ENCODE peak calls at places on chromosome 7, in ten cellular contexts. J, P, I, C, T, X, Q, O, G and U are unnamed samples.

GRCh38 chr7:139505563-139505962 is 17.9 kb upstream of the CLEC2L start:
- DNase-seq in J (no peak), P (no peak), I (no peak), C (no peak), T (no peak), X (peak; percentile 22), Q (no peak), O (peak; percentile 73), G (peak; percentile 34), U (peak; percentile 35)

GRCh38 chr7:66007232-66007631 is 25.2 kb upstream of the GUSB start:
- DNase-seq in J (no peak), P (no peak), I (no peak), C (no peak), T (no peak), X (no peak), Q (no peak), O (no peak), G (no peak), U (no peak)

GRCh38 chr7:24503511-24503910 is 69.7 kb upstream of the PALS2 start:
- DNase-seq in J (no peak), P (no peak), I (no peak), C (no peak), T (no peak), X (no peak), Q (no peak), O (no peak), G (no peak), U (no peak)

GRCh38 chr7:55304363-55304762 is 60.8 kb upstream of the LANCL2 start:
- DNase-seq in J (peak; percentile 30), P (no peak), I (no peak), C (no peak), T (peak; percentile 9), X (peak; percentile 75), Q (no peak), O (no peak), G (no peak), U (no peak)

GRCh38 chr7:116441534-116441933 is 58.0 kb upstream of the CAV2 start:
- DNase-seq in J (peak; percentile 73), P (no peak), I (no peak), C (no peak), T (peak; percentile 80), X (peak; percentile 65), Q (no peak), O (no peak), G (no peak), U (no peak)

GRCh38 chr7:4797858-4798705 is 22.7 kb downstream of the AP5Z1 start:
- DNase-seq in J (peak; percentile 37), P (peak; percentile 48), I (peak; percentile 41), C (no peak), T (peak; percentile 73), X (peak; percentile 49), Q (peak; percentile 40), O (peak; percentile 83), G (peak; percentile 71), U (peak; percentile 44)

GRCh38 chr7:11436317-11436716 is 395.7 kb downstream of the THSD7A start:
- DNase-seq in J (no peak), P (no peak), I (no peak), C (no peak), T (peak; percentile 51), X (peak; percentile 58), Q (no peak), O (no peak), G (no peak), U (no peak)

GRCh38 chr7:128883622-128884549 is 21.2 kb downstream of the ATP6V1F start:
- DNase-seq in J (peak; percentile 72), P (peak; percentile 86), I (peak; percentile 77), C (peak; percentile 74), T (peak; percentile 87), X (peak; percentile 77), Q (peak; percentile 79), O (peak; percentile 91), G (peak; percentile 88), U (peak; percentile 91)

GRCh38 chr7:75617634-75618234 is 121.0 kb downstream of the HIP1 start:
- DNase-seq in J (no peak), P (peak; percentile 63), I (peak; percentile 49), C (peak; percentile 30), T (no peak), X (peak; percentile 38), Q (peak; percentile 24), O (no peak), G (no peak), U (peak; percentile 45)

GRCh38 chr7:46369933-46370654 is 449.0 kb upstream of the IGFBP3 start:
- DNase-seq in J (peak; percentile 99), P (no peak), I (no peak), C (no peak), T (peak; percentile 91), X (peak; percentile 94), Q (no peak), O (no peak), G (no peak), U (no peak)

GRCh38 chr7:100132697-100133137 is 6.0 kb downstream of the MBLAC1 start:
- DNase-seq in J (peak; percentile 76), P (no peak), I (peak; percentile 51), C (peak; percentile 58), T (peak; percentile 88), X (peak; percentile 73), Q (peak; percentile 68), O (peak; percentile 85), G (peak; percentile 79), U (peak; percentile 78)

GRCh38 chr7:5634107-5634950 is 147.1 kb downstream of the RNF216 start:
- DNase-seq in J (peak; percentile 88), P (peak; percentile 74), I (peak; percentile 75), C (peak; percentile 76), T (peak; percentile 97), X (peak; percentile 53), Q (no peak), O (peak; percentile 78), G (peak; percentile 40), U (peak; percentile 77)

GRCh38 chr7:144379791-144380384 is 23.6 kb downstream of the NOBOX start:
- DNase-seq in J (no peak), P (no peak), I (no peak), C (no peak), T (no peak), X (no peak), Q (no peak), O (no peak), G (no peak), U (no peak)

GRCh38 chr7:1064581-1064980 is 20.2 kb downstream of the GPR146 start:
- DNase-seq in J (no peak), P (no peak), I (no peak), C (no peak), T (no peak), X (no peak), Q (no peak), O (no peak), G (no peak), U (no peak)

GRCh38 chr7:99422091-99422624 is 13.4 kb downstream of the BUD31 start:
- DNase-seq in J (no peak), P (no peak), I (no peak), C (no peak), T (no peak), X (no peak), Q (no peak), O (no peak), G (no peak), U (no peak)

GRCh38 chr7:128934361-128935352 is 3.1 kb upstream of the IRF5 start:
- DNase-seq in J (no peak), P (no peak), I (no peak), C (no peak), T (no peak), X (no peak), Q (no peak), O (no peak), G (no peak), U (no peak)

DNA sequence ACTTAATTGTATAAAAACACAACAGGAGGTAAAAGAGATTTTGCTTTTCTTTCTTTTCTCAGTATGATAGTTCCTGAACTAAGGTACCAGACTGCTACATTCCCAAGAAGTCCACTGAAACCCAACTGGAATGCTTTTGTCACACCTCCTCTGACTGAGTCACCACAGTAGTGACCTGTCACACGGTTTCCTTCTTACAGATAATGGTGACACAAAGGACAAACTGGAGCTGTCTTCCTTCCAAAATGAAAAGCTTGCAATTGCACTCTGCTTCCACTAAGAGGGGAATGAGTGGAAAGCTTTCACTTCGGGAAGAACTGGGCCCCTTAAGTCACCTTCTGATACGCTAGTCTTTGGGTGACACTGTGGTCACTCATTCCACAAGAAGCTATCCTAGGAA is 122.2 kb downstream of the KMT2E start:
- DNase-seq in J (no peak), P (no peak), I (no peak), C (no peak), T (peak; percentile 33), X (peak; percentile 17), Q (no peak), O (peak; percentile 18), G (peak; percentile 7), U (no peak)
- TF ChIP-seq CTCF in J (peak; percentile 27), P (no peak), I (peak; percentile 23), C (no peak), T (no peak), X (peak; percentile 37), Q (no peak), O (peak; percentile 23), G (peak; percentile 29), U (peak; percentile 7)

DNA sequence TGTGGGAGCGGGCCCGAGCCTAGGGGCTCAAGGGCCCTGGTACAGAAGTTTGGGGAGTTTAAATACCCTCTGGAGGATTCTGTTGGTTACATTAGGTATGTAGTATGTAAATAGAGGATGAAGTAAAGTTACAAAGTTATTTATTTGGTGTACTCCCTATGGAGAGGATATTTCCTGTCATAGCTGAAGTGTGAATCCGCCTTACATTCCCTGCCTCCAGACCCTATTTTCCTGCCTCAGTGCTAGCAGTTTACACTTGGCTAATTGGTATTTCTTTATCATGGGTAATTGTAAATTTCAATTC is 60.6 kb upstream of the KLF14 start:
- DNase-seq in J (no peak), P (no peak), I (no peak), C (no peak), T (no peak), X (peak; percentile 15), Q (no peak), O (no peak), G (no peak), U (no peak)
- H3K4me3 ChIP-seq in J (no peak overlapping the region), P (no peak overlapping the region), I (no peak overlapping the region), C (no peak overlapping the region), T (peak overlapping the region; percentile 38), X (no peak overlapping the region), Q (no peak overlapping the region), O (no peak overlapping the region), G (no peak overlapping the region), U (no peak overlapping the region)

DNA sequence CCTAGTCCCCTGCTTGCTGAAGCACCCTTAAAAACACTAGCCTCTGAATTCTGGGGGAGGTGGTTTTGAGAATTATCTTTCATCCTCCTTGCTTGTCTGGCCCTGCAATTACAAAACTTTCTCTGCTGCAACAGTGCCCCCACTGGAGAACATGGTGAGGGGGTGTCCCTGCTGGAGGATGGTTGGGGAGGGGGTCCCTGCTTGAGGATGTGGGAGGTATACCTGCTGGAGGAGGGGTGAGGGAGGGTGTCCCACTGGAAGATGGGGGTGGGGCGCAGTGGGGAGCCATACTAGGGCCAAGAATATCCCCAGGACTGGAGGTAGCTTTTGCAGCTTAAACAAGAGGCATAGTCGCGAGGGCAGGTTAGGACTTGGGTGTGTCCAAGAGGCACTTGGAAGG is 3.2 kb upstream of the POLM start:
- DNase-seq in J (no peak), P (peak; percentile 7), I (no peak), C (no peak), T (no peak), X (no peak), Q (no peak), O (no peak), G (no peak), U (no peak)
- TF ChIP-seq CTCF in J (peak; percentile 4), P (no peak), I (no peak), C (no peak), T (no peak), X (no peak), Q (no peak), O (peak; percentile 39), G (no peak), U (no peak)

GRCh38 chr7:123415625-123416024 is 118.8 kb downstream of the IQUB start:
- DNase-seq in J (no peak), P (no peak), I (no peak), C (no peak), T (no peak), X (no peak), Q (no peak), O (no peak), G (no peak), U (no peak)

GRCh38 chr7:123410273-123410928 is 124.0 kb downstream of the IQUB start:
- DNase-seq in J (peak; percentile 81), P (no peak), I (peak; percentile 11), C (peak; percentile 64), T (no peak), X (peak; percentile 90), Q (no peak), O (no peak), G (no peak), U (peak; percentile 78)
- H3K4me3 ChIP-seq in J (no peak overlapping the region), P (no peak overlapping the region), I (no peak overlapping the region), C (no peak overlapping the region), T (no peak overlapping the region), X (no peak overlapping the region), Q (no peak overlapping the region), O (no peak overlapping the region), G (no peak overlapping the region), U (no peak overlapping the region)